ENCODE peak calls at places on chromosome 19, in six cellular contexts. S, R, Y, Q, T and X are unnamed samples.

GRCh38 chr19:16367269-16367683 is 42.6 kb downstream of the KLF2 start:
- DNase-seq in Q (peak), T (no peak), S (no peak), R (no peak), Y (no peak), X (no peak)

GRCh38 chr19:30884146-30884812 is 465.0 kb downstream of the TSHZ3 start:
- DNase-seq in Q (no peak), R (no peak), Y (no peak), S (no peak), T (no peak), X (no peak)

GRCh38 chr19:46731007-46731501 is 14.1 kb upstream of the PRKD2 start:
- DNase-seq in Q (no peak), Y (peak), S (no peak), R (peak), T (peak), X (peak)

GRCh38 chr19:6150289-6150688 is 14.8 kb downstream of the ACSBG2 start:
- DNase-seq in T (no peak), S (no peak), R (no peak), Y (no peak), Q (no peak), X (no peak)

GRCh38 chr19:56080669-56081401 is 40.3 kb downstream of the ZNF787 start:
- DNase-seq in Y (peak), T (peak), R (peak), S (peak), Q (peak), X (peak)

GRCh38 chr19:52722062-52723005 is 12.5 kb downstream of the ZNF611 start:
- DNase-seq in R (no peak), S (no peak), T (peak), Q (no peak), Y (peak), X (peak)

GRCh38 chr19:4066176-4066606 is 508 bp downstream of the ZBTB7A start:
- DNase-seq in T (no peak), R (peak), S (no peak), Q (no peak), Y (no peak), X (no peak)

GRCh38 chr19:8481191-8481590 is 21.2 kb downstream of the PRAM1 start:
- DNase-seq in S (no peak), Q (no peak), T (no peak), Y (no peak), R (no peak), X (no peak)

GRCh38 chr19:49042177-49042576 is 1.5 kb upstream of the CGB5 start:
- DNase-seq in R (no peak), T (no peak), Y (no peak), S (no peak), Q (no peak), X (no peak)

GRCh38 chr19:8811315-8812172 is 20.6 kb downstream of the ZNF558 start:
- DNase-seq in R (no peak), S (no peak), Q (no peak), Y (no peak), T (no peak), X (peak)

GRCh38 chr19:44303976-44304568 is 753 bp downstream of the ZNF235 start:
- DNase-seq in Q (no peak), Y (peak), S (no peak), R (no peak), T (no peak), X (peak)

GRCh38 chr19:46371371-46371901 is 24.5 kb downstream of the PPP5C start:
- DNase-seq in R (peak), Q (no peak), Y (no peak), T (no peak), S (no peak), X (no peak)

GRCh38 chr19:40314646-40315045 is 29.5 kb upstream of the AKT2 start:
- DNase-seq in Q (no peak), S (no peak), R (no peak), T (no peak), Y (no peak), X (no peak)

GRCh38 chr19:31718041-31718440 is 368.8 kb upstream of the TSHZ3 start:
- DNase-seq in S (no peak), R (no peak), Q (no peak), Y (no peak), T (peak), X (no peak)

GRCh38 chr19:16376649-16377048 is 52.0 kb downstream of the KLF2 start:
- DNase-seq in Q (no peak), R (no peak), Y (no peak), T (no peak), S (peak), X (no peak)

GRCh38 chr19:3881272-3882040 is 971 bp downstream of the ATCAY start:
- DNase-seq in R (no peak), S (no peak), Y (no peak), Q (no peak), T (no peak), X (no peak)

GRCh38 chr19:11496391-11497163 is 9.1 kb downstream of the ZNF653 start:
- DNase-seq in S (peak), T (peak), Y (peak), R (peak), Q (peak), X (peak)

GRCh38 chr19:16649734-16650133 is 10.2 kb downstream of the SMIM7 start:
- DNase-seq in R (no peak), S (no peak), Q (no peak), T (peak), Y (no peak), X (no peak)

GRCh38 chr19:757811-758668 is 7.1 kb downstream of the MISP start:
- DNase-seq in S (no peak), R (no peak), T (no peak), Y (no peak), Q (no peak), X (no peak)

GRCh38 chr19:5345895-5346386 is 5.3 kb upstream of the PTPRS start:
- DNase-seq in S (no peak), R (no peak), T (peak), Q (no peak), Y (no peak), X (peak)

GRCh38 chr19:47028372-47028672 is 8.7 kb downstream of the NPAS1 start:
- DNase-seq in Y (no peak), Q (no peak), R (no peak), S (no peak), T (no peak), X (no peak)

GRCh38 chr19:54209748-54210494 is 9.3 kb downstream of the RPS9 start:
- DNase-seq in R (peak), Y (peak), T (peak), Q (no peak), S (no peak), X (peak)

GRCh38 chr19:12840091-12841079 is 2.1 kb downstream of the MAST1 start:
- DNase-seq in Y (peak), S (peak), R (peak), Q (peak), T (peak), X (peak)

GRCh38 chr19:11025445-11025844 is 63.8 kb upstream of the LDLR start:
- DNase-seq in S (no peak), R (no peak), T (no peak), Y (no peak), Q (no peak), X (no peak)

DNA sequence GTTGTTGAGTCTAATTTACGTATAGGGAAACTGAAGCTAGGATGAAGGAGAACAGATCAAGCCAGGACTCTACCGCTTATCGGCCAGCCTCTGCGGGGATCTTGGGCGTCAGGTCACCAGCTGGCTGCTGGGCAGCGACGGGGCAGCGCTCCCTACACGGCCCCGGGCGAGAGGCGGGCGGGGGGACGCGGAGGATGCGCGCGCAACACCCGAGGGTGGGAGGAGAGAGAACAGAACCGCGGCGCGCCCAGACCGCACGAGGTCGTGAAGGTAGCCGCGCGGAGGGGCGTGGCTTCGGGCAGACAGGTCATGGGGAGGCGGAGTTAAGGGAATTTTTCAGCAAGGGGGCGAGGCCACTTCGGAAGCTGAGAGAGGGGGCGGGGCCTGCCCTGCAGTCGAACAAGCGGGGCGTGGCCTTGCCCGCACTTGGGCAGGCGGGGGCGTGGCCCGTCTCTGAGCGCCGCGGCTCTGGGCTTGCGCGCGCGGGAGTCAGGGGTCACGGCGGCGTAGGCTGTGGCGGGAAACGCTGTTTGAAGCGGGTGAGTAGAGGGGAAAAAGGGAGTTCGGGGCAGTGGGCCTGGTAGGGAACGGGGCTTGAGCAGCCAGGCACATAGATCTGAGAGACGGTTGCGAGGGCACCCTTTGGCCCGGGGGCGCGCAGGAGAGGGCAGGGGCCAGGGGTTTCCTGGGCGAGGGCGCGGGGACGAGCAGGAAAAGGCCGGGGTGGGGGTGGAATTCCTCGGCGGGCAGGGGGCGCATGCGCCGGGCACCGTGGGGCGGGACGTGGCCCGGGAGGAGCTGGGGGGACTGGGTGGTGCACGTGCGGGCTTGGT is at the start of gene POLD1:
- DNase-seq in Y (peak), T (peak), Q (peak), R (peak), S (peak), X (peak)
- TF ChIP-seq CTCF in Y (no peak), T (no peak), Q (no peak), R (no peak), S (no peak), X (peak)

DNA sequence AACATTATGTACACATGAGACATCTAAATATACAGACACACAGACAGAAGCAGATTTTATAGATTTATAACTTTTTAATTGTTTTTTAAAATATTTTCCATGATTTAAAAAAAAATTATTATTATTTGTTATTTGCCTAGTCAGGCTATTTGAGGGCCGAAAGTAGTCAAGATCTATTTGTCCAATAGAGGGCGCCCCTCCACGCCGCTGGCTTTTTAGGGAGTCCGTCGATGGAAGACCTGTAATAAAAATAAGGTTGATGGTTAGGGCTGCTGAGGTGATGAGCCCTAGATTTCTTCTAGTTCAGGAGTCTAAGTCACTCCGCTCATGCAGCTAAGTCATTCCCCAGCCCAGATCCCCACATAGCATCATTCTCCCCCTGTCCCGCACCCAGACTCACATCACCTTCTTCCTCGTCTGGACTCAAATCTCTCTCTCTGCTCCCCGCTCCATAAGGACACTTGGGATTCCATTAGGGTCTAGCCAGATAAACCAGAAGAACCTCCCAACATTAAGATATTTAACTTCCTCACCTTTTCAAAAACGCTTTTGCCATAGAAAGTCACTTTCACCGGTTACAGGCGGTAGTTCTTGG is 33.9 kb upstream of the CEACAM21 start:
- DNase-seq in R (peak), S (peak), T (peak), Y (no peak), Q (no peak), X (peak)
- TF ChIP-seq CTCF in R (peak), S (peak), T (peak), Y (peak), Q (peak), X (peak)

GRCh38 chr19:29668746-29669609 is 3.7 kb downstream of the PLEKHF1 start:
- DNase-seq in S (no peak), T (no peak), Y (no peak), R (peak), Q (no peak), X (no peak)
- TF ChIP-seq CTCF in S (no peak), T (peak), Y (peak), R (peak), Q (peak), X (peak)

GRCh38 chr19:19758164-19758563 is 25.3 kb upstream of the ZNF14 start:
- DNase-seq in R (no peak), Q (no peak), S (no peak), Y (no peak), T (no peak), X (no peak)
- TF ChIP-seq CTCF in R (no peak), Q (no peak), S (no peak), Y (no peak), T (no peak), X (no peak)

GRCh38 chr19:2461751-2462634 is 5.2 kb upstream of the LMNB2 start:
- DNase-seq in Y (peak), S (peak), T (peak), Q (peak), R (peak), X (peak)
- TF ChIP-seq CTCF in Y (no peak), S (no peak), T (peak), Q (peak), R (no peak), X (peak)

DNA sequence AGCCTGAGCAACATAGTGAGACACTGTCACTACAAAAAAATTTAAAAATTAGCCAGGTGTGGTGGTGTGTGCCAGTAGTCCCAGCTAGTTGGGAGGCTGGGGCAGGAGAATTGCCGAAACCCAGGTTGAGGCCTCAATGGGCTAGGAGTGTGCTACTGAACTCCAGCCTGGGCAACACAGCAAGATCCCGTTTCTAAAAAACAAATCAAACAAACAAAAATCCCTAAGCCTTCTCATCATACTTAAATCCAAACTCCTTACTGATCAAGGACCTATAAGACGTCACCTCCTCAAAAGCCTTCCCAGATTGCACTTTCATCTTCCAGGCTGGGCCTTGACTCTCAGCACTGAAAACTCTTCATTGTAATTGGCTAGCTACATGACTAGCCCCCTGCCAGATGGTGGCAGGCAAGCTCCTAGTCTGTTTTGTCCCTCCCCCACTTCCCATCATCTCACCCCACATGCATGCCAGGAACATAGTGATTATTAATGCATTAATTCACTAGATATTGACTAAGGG is 17.5 kb upstream of the NANOS3 start:
- DNase-seq in R (no peak), S (no peak), T (no peak), Q (no peak), Y (no peak), X (peak)
- TF ChIP-seq CTCF in R (no peak), S (no peak), T (no peak), Q (no peak), Y (no peak), X (peak)

DNA sequence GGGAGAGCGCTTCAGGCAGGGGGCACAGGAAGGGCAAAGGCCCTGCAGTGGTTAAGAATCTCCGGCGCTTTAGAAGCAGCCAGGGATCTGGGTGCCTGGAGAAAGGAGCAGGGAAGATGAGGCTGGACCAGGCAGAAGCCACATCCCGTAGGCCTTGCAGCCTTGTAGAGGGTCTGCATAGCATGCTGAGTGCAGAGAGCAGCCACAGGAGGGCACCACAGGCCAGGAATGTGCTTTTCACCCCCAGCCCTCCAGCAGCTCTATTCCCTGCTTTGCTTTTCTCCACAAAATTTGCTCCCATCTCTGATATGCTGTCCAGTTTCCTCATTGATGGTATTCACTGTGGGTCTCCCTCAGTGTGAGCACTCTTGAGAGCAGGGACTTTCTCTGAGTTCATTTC is 5.7 kb downstream of the WDR62 start:
- DNase-seq in Y (peak), Q (peak), S (peak), T (peak), R (no peak), X (peak)
- TF ChIP-seq CTCF in Y (peak), Q (peak), S (peak), T (peak), R (peak), X (peak)

GRCh38 chr19:18604820-18605159 is 1.8 kb downstream of the CRLF1 start:
- DNase-seq in R (no peak), S (no peak), Q (no peak), Y (no peak), T (no peak), X (no peak)

GRCh38 chr19:18603958-18604819 is 2.4 kb downstream of the CRLF1 start:
- DNase-seq in R (no peak), Y (no peak), Q (no peak), S (no peak), T (no peak), X (no peak)

GRCh38 chr19:18601875-18602274 is 4.7 kb downstream of the CRLF1 start:
- DNase-seq in Q (no peak), S (no peak), R (no peak), T (no peak), Y (no peak), X (no peak)

GRCh38 chr19:18605196-18605545 is 1.4 kb downstream of the CRLF1 start:
- DNase-seq in Q (no peak), R (no peak), S (no peak), Y (no peak), T (no peak), X (no peak)

GRCh38 chr19:18603255-18603957 is 3.2 kb downstream of the CRLF1 start:
- DNase-seq in Q (no peak), S (no peak), T (peak), Y (no peak), R (no peak), X (no peak)
- TF ChIP-seq CTCF in Q (peak), S (peak), T (peak), Y (no peak), R (peak), X (peak)

GRCh38 chr19:37987356-37988332 is 80.6 kb downstream of the SIPA1L3 start:
- DNase-seq in Y (no peak), Q (no peak), R (no peak), T (no peak), S (no peak), X (no peak)
- TF ChIP-seq CTCF in Y (no peak), Q (peak), R (no peak), T (no peak), S (peak), X (no peak)

GRCh38 chr19:18436651-18437478 is 1.1 kb downstream of the ISYNA1 start:
- DNase-seq in R (peak), Q (peak), T (peak), S (peak), Y (peak), X (peak)
- TF ChIP-seq CTCF in R (no peak), Q (no peak), T (peak), S (peak), Y (no peak), X (peak)